ENCODE peak calls at places on chromosome 10, in four cellular contexts. W, D, L and F are unnamed samples.
A peak's percentile ranks its signal among the peaks of the same experiment; 100 is the strongest.

GRCh38 chr10:61835909-61836232 is 65.6 kb upstream of the ARID5B start:
- DNase-seq in W (no peak), D (peak; percentile 75), L (no peak), F (no peak)

GRCh38 chr10:107095125-107095524 is 69.4 kb downstream of the SORCS1 start:
- DNase-seq in W (no peak), D (no peak), L (no peak), F (no peak)

GRCh38 chr10:64881257-64881656 is 1360.1 kb downstream of the REEP3 start:
- DNase-seq in W (no peak), D (no peak), L (no peak), F (no peak)

GRCh38 chr10:13158401-13158800 is 3.0 kb upstream of the MCM10 start:
- DNase-seq in W (no peak), D (no peak), L (no peak), F (no peak)

GRCh38 chr10:124703778-124704427 is 40.3 kb downstream of the FAM53B start:
- DNase-seq in W (no peak), D (no peak), L (no peak), F (peak; percentile 33)

GRCh38 chr10:104122273-104123107 is 519 bp downstream of the SFR1 start:
- DNase-seq in W (no peak), D (peak; percentile 2), L (no peak), F (no peak)

GRCh38 chr10:84256510-84257342 is 11.9 kb downstream of the RGR start:
- DNase-seq in W (no peak), D (peak; percentile 51), L (peak; percentile 85), F (peak; percentile 46)

GRCh38 chr10:122249991-122250750 is 20.9 kb upstream of the BTBD16 start:
- DNase-seq in W (no peak), D (no peak), L (no peak), F (no peak)

GRCh38 chr10:74855027-74855426 is 28.6 kb downstream of the KAT6B start:
- DNase-seq in W (no peak), D (no peak), L (no peak), F (no peak)

GRCh38 chr10:52615756-52616419 is 156.7 kb downstream of the MBL2 start:
- DNase-seq in W (no peak), D (peak; percentile 49), L (no peak), F (no peak)

GRCh38 chr10:91378061-91378460 is 32.1 kb upstream of the HECTD2 start:
- DNase-seq in W (no peak), D (peak; percentile 13), L (no peak), F (no peak)

GRCh38 chr10:14656052-14656451 is 118.6 kb downstream of the FAM107B start:
- DNase-seq in W (no peak), D (no peak), L (no peak), F (no peak)

GRCh38 chr10:43610636-43611035 is 4.4 kb downstream of the ZNF485 start:
- DNase-seq in W (no peak), D (peak; percentile 43), L (no peak), F (no peak)

GRCh38 chr10:117137031-117137910 is 799 bp downstream of the VAX1 start:
- DNase-seq in W (no peak), D (no peak), L (no peak), F (peak; percentile 22)

GRCh38 chr10:112766636-112767035 is 183.4 kb upstream of the TCF7L2 start:
- DNase-seq in W (no peak), D (no peak), L (no peak), F (no peak)

GRCh38 chr10:104327745-104328635 is 10.3 kb downstream of the ITPRIP start:
- DNase-seq in W (no peak), D (peak; percentile 89), L (no peak), F (peak; percentile 87)

GRCh38 chr10:6047326-6047611 is 14.9 kb downstream of the IL2RA start:
- DNase-seq in W (no peak), D (no peak), L (no peak), F (no peak)

GRCh38 chr10:72904806-72905205 is 11.3 kb downstream of the OIT3 start:
- DNase-seq in W (peak; percentile 4), D (no peak), L (no peak), F (no peak)

GRCh38 chr10:112792487-112793196 is 157.4 kb upstream of the TCF7L2 start:
- DNase-seq in W (no peak), D (peak; percentile 56), L (no peak), F (no peak)

GRCh38 chr10:70319824-70320223 is 36.0 kb upstream of the NPFFR1 start:
- DNase-seq in W (no peak), D (no peak), L (no peak), F (no peak)

GRCh38 chr10:124043310-124044142 is 49.9 kb downstream of the CHST15 start:
- DNase-seq in W (peak; percentile 40), D (no peak), L (no peak), F (no peak)

GRCh38 chr10:106513328-106513727 is 651.2 kb downstream of the SORCS1 start:
- DNase-seq in W (no peak), D (peak; percentile 1), L (no peak), F (no peak)

GRCh38 chr10:86613905-86614304 is 40.4 kb upstream of the OPN4 start:
- DNase-seq in W (no peak), D (peak; percentile 42), L (no peak), F (no peak)

GRCh38 chr10:42962120-42962901 is 114.6 kb upstream of the RET start:
- DNase-seq in W (no peak), D (no peak), L (no peak), F (no peak)

GRCh38 chr10:5818894-5819293 is 5.7 kb upstream of the GDI2 start:
- DNase-seq in W (no peak), D (no peak), L (no peak), F (no peak)

GRCh38 chr10:126143117-126143516 is 245.2 kb downstream of the ADAM12 start:
- DNase-seq in W (no peak), D (no peak), L (no peak), F (no peak)

GRCh38 chr10:381346-381745 is 246.1 kb downstream of the ZMYND11 start:
- DNase-seq in W (no peak), D (no peak), L (no peak), F (no peak)

GRCh38 chr10:27372095-27372494 is 131.5 kb upstream of the ACBD5 start:
- DNase-seq in W (no peak), D (no peak), L (no peak), F (no peak)

GRCh38 chr10:27364028-27364427 is 123.4 kb upstream of the ACBD5 start:
- DNase-seq in W (no peak), D (no peak), L (no peak), F (no peak)

GRCh38 chr10:27369832-27370231 is 129.2 kb upstream of the ACBD5 start:
- DNase-seq in W (no peak), D (no peak), L (no peak), F (peak; percentile 16)

GRCh38 chr10:27368706-27369105 is 128.1 kb upstream of the ACBD5 start:
- DNase-seq in W (no peak), D (no peak), L (no peak), F (no peak)

GRCh38 chr10:27366769-27367168 is 126.2 kb upstream of the ACBD5 start:
- DNase-seq in W (no peak), D (no peak), L (no peak), F (no peak)
- TF ChIP-seq FOS in W (no peak), D (no peak), L (no peak), F (no peak)

GRCh38 chr10:88127266-88127665 is 263.8 kb downstream of the PTEN start:
- DNase-seq in W (no peak), D (no peak), L (no peak), F (no peak)

GRCh38 chr10:88129013-88129412 is 265.6 kb downstream of the PTEN start:
- DNase-seq in W (no peak), D (no peak), L (no peak), F (no peak)

GRCh38 chr10:88127766-88128165 is 264.3 kb downstream of the PTEN start:
- DNase-seq in W (no peak), D (no peak), L (no peak), F (no peak)

GRCh38 chr10:88131561-88132139 is 268.2 kb downstream of the PTEN start:
- DNase-seq in W (no peak), D (no peak), L (no peak), F (no peak)

GRCh38 chr10:88130912-88131311 is 267.5 kb downstream of the PTEN start:
- DNase-seq in W (no peak), D (no peak), L (no peak), F (no peak)
- H3K4me2 ChIP-seq in W (no peak overlapping the region), D (no peak overlapping the region), L (no peak overlapping the region), F (no peak overlapping the region)

GRCh38 chr10:48279081-48279751 is 4.7 kb upstream of the FRMPD2 start:
- DNase-seq in W (peak; percentile 99), D (no peak), L (no peak), F (no peak)
- TF ChIP-seq POLR2A in W (peak; percentile 54), D (no peak), L (no peak), F (no peak)

GRCh38 chr10:88244781-88245350 is 338.3 kb downstream of the RNLS start:
- DNase-seq in W (no peak), D (no peak), L (no peak), F (no peak)

GRCh38 chr10:88243847-88244730 is 339.0 kb downstream of the RNLS start:
- DNase-seq in W (no peak), D (peak; percentile 87), L (no peak), F (peak; percentile 90)

GRCh38 chr10:88243202-88243744 is 339.8 kb downstream of the RNLS start:
- DNase-seq in W (no peak), D (no peak), L (no peak), F (no peak)

GRCh38 chr10:88249450-88249849 is 333.7 kb downstream of the RNLS start:
- DNase-seq in W (no peak), D (no peak), L (no peak), F (no peak)

DNA sequence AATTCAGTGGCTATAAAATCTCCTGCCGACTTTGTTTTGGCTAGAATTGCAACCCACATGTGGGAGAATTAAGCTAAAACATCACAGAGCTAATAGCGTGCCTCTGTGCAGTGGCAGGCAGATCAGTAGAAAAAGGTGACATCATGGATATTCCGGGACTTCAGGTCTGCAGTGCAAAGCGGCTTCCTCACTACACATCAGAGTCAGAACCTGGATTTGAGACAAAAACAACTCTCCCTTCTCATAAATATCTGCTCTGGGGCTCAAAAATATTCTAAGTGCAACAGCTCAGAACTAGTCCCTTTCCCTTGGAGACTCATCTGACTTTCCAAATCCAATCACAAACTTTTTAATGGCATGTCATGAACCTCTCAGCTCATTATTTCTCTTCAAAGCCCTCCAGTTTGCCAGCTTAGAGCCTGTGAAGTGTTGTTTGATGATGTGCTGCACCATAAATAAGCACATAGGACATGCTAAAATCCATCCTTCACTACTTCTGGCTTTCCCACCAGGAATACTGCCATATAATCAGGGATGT is 337.1 kb downstream of the RNLS start:
- DNase-seq in W (no peak), D (peak; percentile 76), L (no peak), F (peak; percentile 24)
- TF ChIP-seq FOS in W (no peak), D (no peak), L (no peak), F (no peak)